ENCODE peak calls at places on chromosomes 7 and 10, in four cellular contexts. S is neural progenitor cell, X is GM23248, V is GM23338. G is an unnamed sample. For H3K36me3, the result is how much of the 10 kb centered on the place peaks cover.

GRCh38 chr10:119306514-119306951 is 99.2 kb downstream of the GRK5 start:
- DNase-seq in S (no peak), X (peak), V (no peak), G (peak)

GRCh38 chr10:11468126-11468742 is 143.2 kb downstream of the USP6NL start:
- DNase-seq in S (no peak), X (no peak), V (no peak), G (no peak)

GRCh38 chr7:26653430-26653911 is 210.9 kb downstream of the SKAP2 start:
- DNase-seq in S (no peak), X (no peak), V (no peak), G (peak)

GRCh38 chr10:49594594-49594993 is 15.5 kb upstream of the SLC18A3 start:
- DNase-seq in S (peak), X (peak), V (peak), G (peak)

GRCh38 chr10:24518981-24519597 is 204.6 kb downstream of the ARHGAP21 start:
- DNase-seq in S (peak), X (peak), V (peak), G (peak)

GRCh38 chr7:134645935-134646334 is 718 bp upstream of the BPGM start:
- DNase-seq in S (no peak), X (peak), V (peak), G (peak)

GRCh38 chr7:78047800-78048199 is 249.2 kb downstream of the PHTF2 start:
- DNase-seq in S (no peak), X (no peak), V (no peak), G (no peak)

GRCh38 chr10:118698421-118698820 is 56.3 kb downstream of the CACUL1 start:
- DNase-seq in S (no peak), X (peak), V (no peak), G (peak)

GRCh38 chr7:80411621-80412020 is 100.2 kb downstream of the GNAT3 start:
- DNase-seq in S (peak), X (peak), V (no peak), G (no peak)

GRCh38 chr10:89283174-89283987 is 18.5 kb upstream of the IFIT2 start:
- DNase-seq in S (no peak), X (peak), V (no peak), G (no peak)

GRCh38 chr10:121597504-121598241 is 571 bp downstream of the FGFR2 start:
- DNase-seq in S (peak), X (no peak), V (peak), G (peak)

GRCh38 chr10:70920519-70920918 is 32.2 kb upstream of the PCBD1 start:
- DNase-seq in S (no peak), X (no peak), V (no peak), G (no peak)

GRCh38 chr7:112422842-112423496 is 27.3 kb upstream of the IFRD1 start:
- DNase-seq in S (peak), X (peak), V (peak), G (peak)

GRCh38 chr10:48364659-48365405 is 58.4 kb downstream of the MAPK8 start:
- DNase-seq in S (no peak), X (peak), V (no peak), G (peak)

GRCh38 chr10:22148956-22149355 is 68.9 kb downstream of the EBLN1 start:
- DNase-seq in S (no peak), X (peak), V (no peak), G (no peak)

GRCh38 chr7:24395512-24395911 is 111.5 kb downstream of the NPY start:
- DNase-seq in S (no peak), X (no peak), V (no peak), G (no peak)

GRCh38 chr10:3887885-3888476 is 103.0 kb upstream of the KLF6 start:
- DNase-seq in S (peak), X (peak), V (peak), G (peak)

GRCh38 chr10:104639595-104640338 is 1.3 kb upstream of the SORCS3 start:
- DNase-seq in S (peak), X (no peak), V (peak), G (no peak)

GRCh38 chr10:106571216-106571954 is 593.1 kb downstream of the SORCS1 start:
- DNase-seq in S (peak), X (peak), V (peak), G (peak)

GRCh38 chr7:5591547-5591899 is 167.9 kb upstream of the TNRC18 start:
- DNase-seq in S (peak), X (peak), V (peak), G (peak)

GRCh38 chr10:92913973-92914372 is 65.7 kb downstream of the EXOC6 start:
- DNase-seq in S (peak), X (no peak), V (peak), G (no peak)

GRCh38 chr10:1379601-1380000 is 323.4 kb downstream of the WDR37 start:
- DNase-seq in S (peak), X (no peak), V (peak), G (no peak)

GRCh38 chr10:35391153-35391953 is 55.0 kb downstream of the CCNY start:
- DNase-seq in S (no peak), X (no peak), V (no peak), G (no peak)

GRCh38 chr7:98276241-98276761 is 5.2 kb upstream of the BRI3 start:
- DNase-seq in S (no peak), X (peak), V (no peak), G (peak)

GRCh38 chr10:31458974-31459373 is 140.0 kb downstream of the ZEB1 start:
- DNase-seq in S (no peak), X (no peak), V (no peak), G (no peak)

GRCh38 chr7:152743600-152743999 is 16.0 kb upstream of the ACTR3B start:
- DNase-seq in S (no peak), X (no peak), V (no peak), G (no peak)

GRCh38 chr7:73850781-73851207 is 8.5 kb upstream of the METTL27 start:
- DNase-seq in S (no peak), X (peak), V (no peak), G (peak)

GRCh38 chr10:93421426-93421825 is 60.7 kb downstream of the MYOF start:
- DNase-seq in S (no peak), X (no peak), V (peak), G (no peak)

GRCh38 chr10:127424594-127425264 is 124.4 kb upstream of the NPS start:
- DNase-seq in S (no peak), X (peak), V (no peak), G (no peak)

GRCh38 chr7:138970446-138970845 is 10.7 kb downstream of the KIAA1549 start:
- DNase-seq in S (no peak), X (no peak), V (no peak), G (no peak)

GRCh38 chr10:103967433-103968142 is 648 bp downstream of the SLK start:
- DNase-seq in S (peak), X (peak), V (peak), G (peak)

GRCh38 chr7:40354736-40355135 is 219.9 kb downstream of the SUGCT start:
- DNase-seq in S (no peak), X (peak), V (no peak), G (no peak)

GRCh38 chr7:81299272-81299671 is 380.4 kb upstream of the SEMA3C start:
- DNase-seq in S (no peak), X (peak), V (no peak), G (peak)

GRCh38 chr7:10315881-10316280 is 657.8 kb upstream of the PHF14 start:
- DNase-seq in S (no peak), X (no peak), V (no peak), G (no peak)

GRCh38 chr10:114095676-114096331 is 52.1 kb downstream of the ADRB1 start:
- DNase-seq in S (no peak), X (no peak), V (no peak), G (no peak)

GRCh38 chr7:46315891-46316290 is 394.8 kb upstream of the IGFBP3 start:
- DNase-seq in S (no peak), X (peak), V (no peak), G (peak)

GRCh38 chr7:149692557-149692982 is 80.8 kb downstream of the ZNF467 start:
- DNase-seq in S (peak), X (peak), V (peak), G (no peak)
- TF ChIP-seq EZH2 in S (peak), X (no peak), V (no peak), G (peak)

DNA sequence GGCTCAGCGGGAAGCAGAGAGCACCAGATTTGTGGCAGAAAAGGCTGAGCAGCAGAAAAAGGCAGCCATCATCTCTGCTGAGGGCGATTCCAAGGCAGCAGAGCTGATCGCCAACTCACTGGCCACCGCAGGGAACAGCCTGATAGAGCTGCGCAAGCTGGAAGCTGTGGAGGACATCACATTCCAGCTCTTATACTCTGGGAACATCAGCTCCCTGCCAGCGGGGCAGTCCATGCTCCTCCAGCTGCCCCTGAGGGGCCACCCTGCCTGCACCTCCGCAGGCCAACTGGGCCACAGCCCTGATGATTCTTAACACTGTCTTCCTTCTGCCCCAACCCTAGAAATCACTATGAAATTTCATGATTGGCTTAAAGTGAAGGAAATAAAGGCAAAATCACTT is 18.6 kb downstream of the CWF19L1 start:
- DNase-seq in S (no peak), X (no peak), V (no peak), G (no peak)
- H3K36me3 ChIP-seq in S (under half), X (under half), V (under half), G (under half)

GRCh38 chr7:130942211-130942964 is 208.4 kb upstream of the KLF14 start:
- DNase-seq in S (no peak), X (no peak), V (no peak), G (no peak)

GRCh38 chr7:130940907-130941306 is 206.9 kb upstream of the KLF14 start:
- DNase-seq in S (no peak), X (no peak), V (no peak), G (no peak)

GRCh38 chr7:130943336-130943901 is 209.4 kb upstream of the KLF14 start:
- DNase-seq in S (no peak), X (peak), V (no peak), G (no peak)

GRCh38 chr7:130940326-130940725 is 206.3 kb upstream of the KLF14 start:
- DNase-seq in S (no peak), X (no peak), V (no peak), G (no peak)

GRCh38 chr7:130941322-130942210 is 207.6 kb upstream of the KLF14 start:
- DNase-seq in S (no peak), X (no peak), V (no peak), G (peak)
- TF ChIP-seq EZH2phosphoT487 in S (no peak), X (no peak), V (no peak), G (no peak)

DNA sequence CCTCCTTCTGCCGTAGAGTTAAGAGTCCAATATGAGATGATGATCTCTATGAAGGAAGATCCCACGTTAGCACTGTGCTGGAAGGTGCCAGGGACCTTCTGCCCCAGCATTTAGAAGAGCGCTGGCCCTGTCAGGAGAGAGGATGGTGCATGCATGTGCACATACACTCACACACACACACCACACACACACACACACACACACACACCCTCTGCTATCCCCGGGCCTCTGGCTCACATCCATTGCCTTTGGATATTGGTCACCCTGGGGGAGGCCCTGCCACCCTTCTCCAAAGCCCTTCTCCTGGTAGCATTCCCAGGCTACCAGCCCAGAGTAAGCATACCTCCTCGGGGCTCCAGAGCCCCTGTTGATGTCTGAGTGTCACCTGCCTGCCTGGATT is 14.9 kb downstream of the ZCCHC24 start:
- DNase-seq in S (no peak), X (no peak), V (no peak), G (no peak)
- TF ChIP-seq EZH2 in S (no peak), X (no peak), V (no peak), G (no peak)

DNA sequence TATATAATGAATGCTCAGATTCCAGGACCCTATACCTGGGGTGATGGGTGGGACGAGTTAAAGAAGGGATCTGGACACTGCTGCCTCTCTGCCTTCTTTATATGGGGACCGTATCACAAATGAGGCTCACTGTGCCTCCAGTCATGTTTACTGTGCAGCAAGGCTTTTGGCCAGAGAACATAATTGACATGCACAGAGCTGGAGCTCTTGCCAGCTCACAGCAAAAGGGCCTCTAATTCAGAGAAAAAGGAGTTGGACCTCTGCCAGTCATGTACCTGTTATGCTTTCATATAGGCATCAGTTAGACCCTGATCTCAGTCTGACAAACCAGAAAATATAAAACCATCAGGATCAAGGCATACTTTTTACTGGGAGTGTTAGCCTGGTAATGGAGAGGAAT is 89.8 kb downstream of the NPSR1 start:
- DNase-seq in S (no peak), X (no peak), V (no peak), G (peak)
- H3K36me3 ChIP-seq in S (under half), X (under half), V (under half), G (under half)

DNA sequence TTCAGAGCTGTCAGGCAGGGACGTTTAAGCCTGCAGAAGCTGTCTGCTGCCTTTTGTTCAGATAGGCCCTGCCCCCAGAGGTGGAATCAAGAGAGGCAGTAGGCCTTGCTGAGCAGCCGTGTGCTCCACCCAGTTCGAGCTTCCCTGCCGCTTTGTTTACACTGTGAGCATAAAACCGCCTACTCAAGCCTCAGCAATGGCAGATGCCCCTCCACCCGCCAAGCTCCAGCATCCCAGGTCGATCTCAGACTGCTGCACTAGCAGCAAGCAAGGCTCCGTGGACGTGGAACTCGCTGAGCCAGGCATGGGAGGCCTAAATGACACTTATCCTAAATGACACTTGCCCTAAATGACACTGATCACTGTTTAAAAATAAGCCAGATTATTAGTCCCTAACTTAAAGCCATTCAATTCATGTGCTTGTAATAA is 6.8 kb upstream of the ASB15 start:
- DNase-seq in S (peak), X (peak), V (peak), G (peak)
- TF ChIP-seq EZH2phosphoT487 in S (no peak), X (no peak), V (no peak), G (no peak)

DNA sequence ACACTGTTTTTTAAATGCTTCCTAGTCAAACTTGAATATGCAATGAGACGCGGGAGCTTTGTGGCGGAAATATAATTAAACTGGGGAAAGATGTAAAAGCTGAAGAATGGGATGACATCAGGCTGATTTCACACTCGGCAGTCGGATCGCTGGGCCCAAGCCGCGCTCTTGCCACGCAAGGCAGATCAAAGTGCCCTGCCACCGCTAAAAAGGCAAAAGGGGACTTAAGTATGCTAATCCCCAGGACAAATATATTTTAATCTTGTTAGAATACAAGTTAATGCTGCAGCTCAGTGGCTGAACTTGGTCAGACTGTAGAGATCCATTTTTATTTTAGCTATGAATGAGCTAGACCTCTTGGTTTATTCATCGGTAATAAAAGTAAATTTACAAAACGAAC is 13.8 kb downstream of the EN2 start:
- DNase-seq in S (no peak), X (no peak), V (no peak), G (no peak)
- TF ChIP-seq EZH2 in S (peak), X (no peak), V (peak), G (no peak)

DNA sequence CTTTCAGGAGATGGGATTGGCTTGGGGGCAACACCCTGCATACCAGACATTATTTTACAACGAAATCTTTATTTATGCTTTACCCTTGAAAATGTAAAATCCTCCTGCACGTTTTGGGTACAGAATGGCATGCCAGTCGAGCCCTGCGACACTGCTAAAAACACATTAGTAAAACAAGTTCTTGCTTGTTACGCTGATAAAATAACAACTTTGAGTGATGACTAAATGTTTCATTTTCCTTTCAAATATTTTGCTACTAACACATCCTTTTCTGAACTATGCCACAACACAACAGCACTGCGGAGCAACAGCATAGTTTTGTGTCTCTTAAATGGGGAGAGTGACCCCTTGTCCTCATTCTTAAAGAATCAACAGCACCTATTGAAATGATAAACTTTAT is 76.0 kb upstream of the SEMA3D start:
- DNase-seq in S (no peak), X (no peak), V (no peak), G (no peak)
- H3K36me3 ChIP-seq in S (under half), X (under half), V (under half), G (under half)